ENCODE peak calls at places on chromosomes 3 and 15, in nine cellular contexts. Y is aorta; Z is iPS DF 6.9; W is A549; G is body of pancreas; H is uterus; A is psoas muscle; F is ascending aorta; M is CD4-positive, alpha-beta T cell. T is an unnamed sample.

GRCh38 chr15:63052128-63052826 is 9.7 kb downstream of the TPM1 start:
- DNase-seq in Y (no peak), A (no peak), G (no peak), W (no peak), F (no peak), M (no peak), H (no peak), Z (no peak), T (no peak)

GRCh38 chr3:101423984-101424888 is 88.8 kb downstream of the SENP7 start:
- DNase-seq in M (no peak), F (no peak), H (no peak), W (no peak), Y (no peak), G (no peak), Z (no peak), A (no peak), T (no peak)

GRCh38 chr3:45777753-45778386 is 18.5 kb downstream of the SLC6A20 start:
- DNase-seq in Y (no peak), H (no peak), M (no peak), Z (no peak), F (peak; percentile 50), A (no peak), G (no peak), W (no peak), T (no peak)

GRCh38 chr15:73560501-73561117 is 72.6 kb downstream of the NPTN start:
- DNase-seq in G (no peak), A (no peak), Z (no peak), M (no peak), H (no peak), Y (no peak), W (peak; percentile 80), F (no peak), T (peak; percentile 26)

GRCh38 chr3:115388825-115389224 is 234.5 kb upstream of the GAP43 start:
- DNase-seq in G (no peak), A (no peak), Y (no peak), F (no peak), H (no peak), W (no peak), M (no peak), Z (no peak), T (no peak)

GRCh38 chr15:48331796-48332641 is 790 bp downstream of the DUT start:
- DNase-seq in F (peak; percentile 69), Y (peak; percentile 87), M (peak; percentile 61), H (peak; percentile 76), G (peak; percentile 66), W (peak; percentile 69), Z (no peak), A (peak; percentile 78), T (no peak)

GRCh38 chr3:14452676-14453367 is 50.4 kb downstream of the SLC6A6 start:
- DNase-seq in Z (no peak), G (peak; percentile 76), W (peak; percentile 88), M (no peak), A (peak; percentile 95), F (peak; percentile 96), H (peak; percentile 98), Y (peak; percentile 95), T (peak; percentile 65)

GRCh38 chr3:1561397-1561796 is 468.6 kb downstream of the CNTN6 start:
- DNase-seq in W (no peak), M (no peak), G (no peak), A (no peak), Y (no peak), H (no peak), F (no peak), Z (no peak), T (no peak)

GRCh38 chr15:52082197-52083036 is 30.2 kb downstream of the BCL2L10 start:
- DNase-seq in G (no peak), Y (no peak), F (no peak), H (no peak), Z (no peak), W (no peak), A (no peak), M (no peak), T (no peak)

GRCh38 chr15:70451861-70452653 is 311.3 kb downstream of the UACA start:
- DNase-seq in F (no peak), Y (no peak), H (no peak), G (no peak), A (no peak), Z (peak; percentile 45), M (peak; percentile 70), W (no peak), T (no peak)

GRCh38 chr3:112640864-112641751 is at the start of gene CCDC80:
- DNase-seq in G (no peak), H (peak; percentile 63), M (no peak), A (no peak), Z (no peak), Y (no peak), F (peak; percentile 71), W (peak; percentile 91), T (peak; percentile 92)

GRCh38 chr3:31973837-31974236 is 7.2 kb downstream of the OSBPL10 start:
- DNase-seq in Y (no peak), Z (no peak), W (no peak), M (no peak), A (no peak), G (no peak), H (no peak), F (no peak), T (no peak)

GRCh38 chr3:55423888-55424287 is 63.2 kb downstream of the WNT5A start:
- DNase-seq in M (no peak), G (no peak), W (no peak), A (no peak), H (no peak), Z (no peak), Y (no peak), F (no peak), T (no peak)

GRCh38 chr3:29286841-29287240 is 6.0 kb downstream of the RBMS3 start:
- DNase-seq in Y (no peak), M (no peak), F (no peak), A (no peak), Z (no peak), G (no peak), H (no peak), W (no peak), T (no peak)

GRCh38 chr3:12393894-12394293 is 90.4 kb upstream of the TSEN2 start:
- DNase-seq in M (no peak), F (no peak), G (no peak), A (no peak), Y (no peak), W (peak; percentile 46), Z (no peak), H (peak; percentile 18), T (no peak)

GRCh38 chr3:12394516-12395271 is 89.6 kb upstream of the TSEN2 start:
- DNase-seq in A (no peak), Y (no peak), M (no peak), Z (no peak), G (no peak), H (no peak), W (no peak), F (no peak), T (no peak)

GRCh38 chr3:12388185-12388584 is 96.1 kb upstream of the TSEN2 start:
- DNase-seq in Z (no peak), M (no peak), W (no peak), Y (no peak), H (no peak), G (no peak), F (no peak), A (no peak), T (no peak)

GRCh38 chr3:12395349-12396012 is 88.8 kb upstream of the TSEN2 start:
- DNase-seq in G (no peak), F (no peak), M (no peak), Y (no peak), W (no peak), Z (no peak), A (no peak), H (no peak), T (no peak)

GRCh38 chr3:12392101-12392878 is 92.0 kb upstream of the TSEN2 start:
- DNase-seq in H (peak; percentile 23), G (no peak), W (no peak), Y (no peak), M (no peak), F (no peak), A (no peak), Z (no peak), T (no peak)
- H3K27ac ChIP-seq in H (no peak overlapping the region), G (no peak overlapping the region), W (peak overlapping the region; percentile 36), Y (no peak overlapping the region), M (no peak overlapping the region), F (no peak overlapping the region), A (no peak overlapping the region), Z (no peak overlapping the region), T (no peak overlapping the region)

GRCh38 chr3:59094446-59094845 is 44.6 kb upstream of the CFAP20DC start:
- DNase-seq in H (no peak), W (no peak), G (no peak), Y (no peak), Z (no peak), M (no peak), A (no peak), F (no peak), T (no peak)
- H3K27ac ChIP-seq in H (no peak overlapping the region), W (no peak overlapping the region), G (no peak overlapping the region), Y (no peak overlapping the region), Z (no peak overlapping the region), M (no peak overlapping the region), A (no peak overlapping the region), F (no peak overlapping the region), T (no peak overlapping the region)

DNA sequence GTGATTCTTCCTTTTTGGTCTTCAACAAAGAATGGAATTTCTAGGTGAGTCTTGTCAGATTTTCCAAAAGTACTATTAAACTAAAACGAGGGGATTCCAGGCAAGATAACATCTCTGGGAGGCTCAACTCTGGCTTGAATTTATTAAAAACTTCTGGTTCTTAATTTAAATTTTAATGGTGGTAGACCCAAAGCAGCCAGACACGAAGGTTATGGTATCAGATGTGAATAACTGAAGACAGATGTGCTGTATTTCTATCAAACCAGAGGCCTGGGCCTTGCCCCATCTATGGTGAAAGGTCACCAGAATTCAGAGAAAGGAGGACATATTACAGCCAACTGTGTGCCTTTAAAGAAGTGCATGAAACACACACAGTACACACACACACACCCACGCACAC is 283.2 kb upstream of the ICE2 start:
- DNase-seq in M (no peak), Y (no peak), Z (no peak), F (no peak), W (no peak), H (no peak), A (no peak), G (no peak), T (no peak)
- H3K27ac ChIP-seq in M (no peak overlapping the region), Y (no peak overlapping the region), Z (no peak overlapping the region), F (no peak overlapping the region), W (no peak overlapping the region), H (no peak overlapping the region), A (no peak overlapping the region), G (no peak overlapping the region), T (no peak overlapping the region)

GRCh38 chr3:53842436-53843194 is 3.6 kb downstream of the CHDH start:
- DNase-seq in M (no peak), A (no peak), Y (no peak), H (peak; percentile 62), Z (no peak), G (peak; percentile 88), F (peak; percentile 55), W (peak; percentile 48), T (peak; percentile 20)

GRCh38 chr3:53845103-53845880 is 927 bp downstream of the CHDH start:
- DNase-seq in A (peak; percentile 77), Y (peak; percentile 85), G (peak; percentile 74), F (peak; percentile 74), Z (peak; percentile 43), H (peak; percentile 67), M (no peak), W (peak; percentile 62), T (no peak)

GRCh38 chr3:53841296-53841695 is 4.9 kb downstream of the CHDH start:
- DNase-seq in Z (no peak), G (peak; percentile 43), H (no peak), M (no peak), A (no peak), F (peak; percentile 51), Y (no peak), W (no peak), T (no peak)

GRCh38 chr3:53844262-53845102 is 1.7 kb downstream of the CHDH start:
- DNase-seq in H (no peak), Z (no peak), G (peak; percentile 38), W (no peak), Y (no peak), F (peak; percentile 53), M (no peak), A (no peak), T (no peak)

GRCh38 chr3:53843195-53844177 is 2.7 kb downstream of the CHDH start:
- DNase-seq in F (peak; percentile 44), W (no peak), Y (no peak), M (no peak), Z (no peak), H (no peak), G (peak; percentile 40), A (no peak), T (no peak)
- H3K27ac ChIP-seq in F (no peak overlapping the region), W (peak overlapping the region; percentile 49), Y (no peak overlapping the region), M (no peak overlapping the region), Z (no peak overlapping the region), H (peak overlapping the region; percentile 65), G (peak overlapping the region; percentile 99), A (no peak overlapping the region), T (no peak overlapping the region)